ENCODE peak calls at places on chromosomes 7 and 10, in four cellular contexts. I is GM12878, R is HepG2, C is SK-N-SH. M is an unnamed sample.

GRCh38 chr10:31644931-31645633 is 283.5 kb downstream of the ARHGAP12 start:
- DNase-seq in C (no peak), I (no peak), R (no peak), M (no peak)

GRCh38 chr10:42879380-42880254 is 97.0 kb downstream of the BMS1 start:
- DNase-seq in R (no peak), C (no peak), I (no peak), M (no peak)

GRCh38 chr10:17206210-17206709 is 4.8 kb upstream of the TRDMT1 start:
- DNase-seq in R (no peak), C (no peak), I (no peak), M (no peak)

GRCh38 chr7:3882782-3883181 is 581.7 kb downstream of the SDK1 start:
- DNase-seq in I (no peak), C (no peak), R (no peak), M (no peak)

GRCh38 chr7:158301221-158301620 is 286.4 kb downstream of the PTPRN2 start:
- DNase-seq in I (no peak), R (no peak), C (no peak), M (no peak)

GRCh38 chr10:78299861-78300453 is 266.3 kb downstream of the RPS24 start:
- DNase-seq in I (peak), R (no peak), C (no peak), M (no peak)

GRCh38 chr7:39621261-39621660 is 2.1 kb upstream of the RALA start:
- DNase-seq in R (no peak), C (no peak), I (no peak), M (no peak)

GRCh38 chr7:143850682-143851081 is 51.3 kb downstream of the TCAF1 start:
- DNase-seq in R (no peak), C (no peak), I (no peak), M (no peak)

GRCh38 chr7:50718876-50719275 is 63.8 kb downstream of the GRB10 start:
- DNase-seq in R (peak), I (no peak), C (no peak), M (no peak)

GRCh38 chr7:107318523-107319160 is 149.8 kb downstream of the HBP1 start:
- DNase-seq in R (no peak), C (no peak), I (no peak), M (peak)

GRCh38 chr10:43137701-43137970 is 609 bp upstream of the CSGALNACT2 start:
- DNase-seq in C (peak), R (peak), I (no peak), M (peak)

GRCh38 chr7:84844771-84845170 is 342.1 kb downstream of the SEMA3D start:
- DNase-seq in I (no peak), C (no peak), R (no peak), M (no peak)

GRCh38 chr10:118106426-118106825 is 59.7 kb upstream of the RAB11FIP2 start:
- DNase-seq in C (no peak), I (no peak), R (peak), M (peak)

GRCh38 chr7:101186839-101187448 is 6.9 kb upstream of the NAT16 start:
- DNase-seq in R (no peak), I (no peak), C (no peak), M (no peak)

GRCh38 chr7:80478683-80479082 is 33.2 kb downstream of the GNAT3 start:
- DNase-seq in R (no peak), C (no peak), I (no peak), M (peak)

GRCh38 chr7:148337166-148337565 is 253.4 kb upstream of the C7orf33 start:
- DNase-seq in C (no peak), I (no peak), R (no peak), M (no peak)

GRCh38 chr10:95821766-95822165 is 65.8 kb downstream of the ENTPD1 start:
- DNase-seq in R (no peak), I (no peak), C (no peak), M (no peak)

GRCh38 chr10:95818010-95818409 is 62.0 kb downstream of the ENTPD1 start:
- DNase-seq in I (no peak), R (no peak), C (no peak), M (no peak)

GRCh38 chr10:95818663-95819062 is 62.7 kb downstream of the ENTPD1 start:
- DNase-seq in I (no peak), R (peak), C (no peak), M (no peak)

GRCh38 chr10:95820363-95820762 is 64.4 kb downstream of the ENTPD1 start:
- DNase-seq in I (no peak), C (no peak), R (no peak), M (no peak)

GRCh38 chr10:95819620-95820329 is 63.8 kb downstream of the ENTPD1 start:
- DNase-seq in R (no peak), C (no peak), I (no peak), M (no peak)
- TF ChIP-seq PBX3 in R (no peak), C (no peak), I (no peak), M (no peak)

GRCh38 chr7:66921396-66921917 is 432 bp downstream of the TMEM248 start:
- DNase-seq in I (no peak), C (peak), R (no peak), M (peak)

GRCh38 chr7:66928388-66928787 is 7.4 kb downstream of the TMEM248 start:
- DNase-seq in C (no peak), R (no peak), I (no peak), M (no peak)

GRCh38 chr7:66927348-66927948 is 6.4 kb downstream of the TMEM248 start:
- DNase-seq in C (no peak), I (no peak), R (peak), M (no peak)

GRCh38 chr7:66921918-66922486 is 977 bp downstream of the TMEM248 start:
- DNase-seq in C (peak), R (peak), I (peak), M (no peak)

GRCh38 chr7:66925255-66925654 is 4.2 kb downstream of the TMEM248 start:
- DNase-seq in R (peak), C (no peak), I (no peak), M (no peak)
- TF ChIP-seq RFX5 in R (no peak), C (no peak), I (no peak), M (no peak)

GRCh38 chr7:11699666-11700065 is 132.3 kb downstream of the THSD7A start:
- DNase-seq in R (no peak), I (no peak), C (no peak), M (no peak)
- TF ChIP-seq PBX3 in R (no peak), I (no peak), C (no peak), M (no peak)

DNA sequence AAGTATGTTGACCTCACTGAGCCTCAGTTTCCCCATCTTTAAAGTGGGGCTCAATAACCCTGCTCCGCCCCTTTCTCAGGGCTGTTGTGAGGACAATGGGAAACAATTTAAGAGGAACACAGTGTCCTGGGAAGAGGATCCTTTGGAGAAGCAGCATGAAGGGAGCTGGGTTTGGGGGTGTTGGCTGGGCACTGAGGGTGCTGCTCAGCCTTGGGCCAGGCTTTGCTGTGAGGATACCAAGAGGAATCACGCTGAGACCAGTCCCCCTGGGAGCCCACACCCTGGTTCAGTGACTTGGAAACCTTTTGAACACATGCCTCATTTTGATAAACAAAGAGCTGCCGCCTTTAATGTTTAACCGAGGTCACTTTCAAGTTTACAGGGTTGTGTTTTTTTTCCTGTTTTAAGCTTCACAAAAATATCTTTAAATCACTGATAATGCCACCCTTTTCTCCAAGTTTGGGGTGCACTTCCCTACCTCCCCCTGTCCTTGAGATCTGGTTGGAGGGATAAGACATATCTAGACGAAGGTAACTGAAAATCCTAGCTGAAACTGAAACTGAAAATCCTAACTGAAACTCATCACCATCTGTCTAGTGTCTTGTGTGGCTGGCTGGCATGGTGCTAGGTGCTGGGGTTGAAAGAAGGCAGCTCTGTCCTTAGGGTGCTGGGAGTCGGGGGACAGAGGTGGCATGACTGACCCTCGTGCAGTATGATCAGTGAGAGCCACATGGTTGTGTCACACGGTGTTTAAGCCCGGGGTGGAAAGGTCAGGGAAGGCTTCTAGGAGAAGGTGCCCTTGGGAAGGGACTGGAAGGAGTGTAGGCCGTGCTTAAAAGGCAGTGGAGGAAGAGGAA is 27.7 kb downstream of the ZNF775 start:
- DNase-seq in C (no peak), R (peak), I (peak), M (no peak)
- TF ChIP-seq RFX5 in C (no peak), R (no peak), I (no peak), M (no peak)

DNA sequence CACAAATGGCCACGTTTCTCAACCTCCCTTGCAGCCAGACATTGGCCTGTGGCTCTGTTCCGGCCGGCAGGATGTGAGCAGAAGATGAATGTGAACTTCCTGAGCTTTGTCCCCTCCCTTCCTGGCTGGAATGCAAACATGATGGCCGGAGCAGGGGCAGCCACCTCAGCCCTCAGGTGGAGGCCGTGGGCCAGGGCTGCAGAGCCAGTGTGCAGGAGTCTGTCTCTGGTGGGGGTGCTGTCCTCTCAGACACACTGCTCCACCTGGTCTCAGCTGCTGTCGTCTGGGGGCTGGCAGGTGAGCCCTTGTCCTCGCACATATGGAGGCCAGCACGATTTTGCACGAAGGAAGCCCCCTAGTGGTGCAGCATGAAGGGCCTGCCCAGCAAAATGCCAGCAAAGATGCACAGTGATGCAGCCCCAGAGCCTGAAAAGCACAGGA is 25.3 kb upstream of the PWWP2B start:
- DNase-seq in R (no peak), I (no peak), C (no peak), M (no peak)
- TF ChIP-seq PBX3 in R (no peak), I (no peak), C (no peak), M (no peak)

GRCh38 chr10:49739426-49739825 is 22.7 kb downstream of the OGDHL start:
- DNase-seq in R (no peak), C (no peak), I (no peak), M (no peak)
- TF ChIP-seq RFX5 in R (no peak), C (no peak), I (no peak), M (no peak)

GRCh38 chr7:125668321-125668993 is 738.8 kb upstream of the POT1 start:
- DNase-seq in R (no peak), C (no peak), I (no peak), M (no peak)
- TF ChIP-seq PBX3 in R (no peak), C (no peak), I (no peak), M (no peak)

M was measured in A549.